ENCODE peak calls at places on chromosome 20, in seven cellular contexts. L is myocyte; Y is activated CD4-positive, CD25-positive, alpha-beta regulatory T cell; E is left ventricle myocardium inferior; D is lung microvascular endothelial cell; I is activated CD8-positive, alpha-beta memory T cell treated with anti-CD3 and anti-CD28 coated beads for 24 hours; M is PC-9. B is an unnamed sample.

GRCh38 chr20:58471835-58472164 is 43.4 kb downstream of the APCDD1L start:
- DNase-seq in L (no peak), Y (no peak), E (no peak), D (no peak), I (no peak), M (no peak), B (no peak)

GRCh38 chr20:52425253-52425652 is 233.7 kb upstream of the ZFP64 start:
- DNase-seq in L (no peak), Y (no peak), E (no peak), D (no peak), I (no peak), M (no peak), B (no peak)

GRCh38 chr20:6265204-6265904 is 142.5 kb upstream of the FERMT1 start:
- DNase-seq in L (peak), Y (no peak), E (no peak), D (peak), I (no peak), M (no peak), B (no peak)

GRCh38 chr20:57481281-57481711 is 43.6 kb downstream of the CTCFL start:
- DNase-seq in L (no peak), Y (no peak), E (no peak), D (no peak), I (no peak), M (no peak), B (no peak)

GRCh38 chr20:49909499-49910339 is 5.6 kb downstream of the SPATA2 start:
- DNase-seq in L (peak), Y (no peak), E (no peak), D (peak), I (no peak), M (no peak), B (no peak)

GRCh38 chr20:3237958-3238615 is 903 bp downstream of the SLC4A11 start:
- DNase-seq in L (no peak), Y (no peak), E (no peak), D (no peak), I (no peak), M (no peak), B (no peak)

GRCh38 chr20:50146732-50147662 is 6.5 kb downstream of the PEDS1 start:
- DNase-seq in L (peak), Y (peak), E (no peak), D (peak), I (peak), M (peak), B (peak)

GRCh38 chr20:19944772-19945459 is 72.2 kb upstream of the NAA20 start:
- DNase-seq in L (peak), Y (no peak), E (no peak), D (peak), I (no peak), M (no peak), B (no peak)

GRCh38 chr20:53183181-53183580 is 211.0 kb downstream of the TSHZ2 start:
- DNase-seq in L (no peak), Y (no peak), E (no peak), D (no peak), I (no peak), M (no peak), B (no peak)

GRCh38 chr20:59403261-59403961 is 103.0 kb downstream of the EDN3 start:
- DNase-seq in L (no peak), Y (peak), E (peak), D (peak), I (peak), M (peak), B (peak)

GRCh38 chr20:36768768-36769430 is 4.7 kb downstream of the DSN1 start:
- DNase-seq in L (no peak), Y (no peak), E (no peak), D (peak), I (no peak), M (no peak), B (no peak)

GRCh38 chr20:18007534-18008292 is 38.9 kb downstream of the MGME1 start:
- DNase-seq in L (peak), Y (no peak), E (peak), D (no peak), I (no peak), M (no peak), B (no peak)

GRCh38 chr20:42492998-42493397 is 696.7 kb downstream of the PTPRT start:
- DNase-seq in L (no peak), Y (no peak), E (no peak), D (no peak), I (no peak), M (no peak), B (no peak)

GRCh38 chr20:11411765-11412164 is 505.9 kb upstream of the BTBD3 start:
- DNase-seq in L (no peak), Y (no peak), E (no peak), D (no peak), I (no peak), M (no peak), B (no peak)

GRCh38 chr20:41063442-41063841 is 34.8 kb downstream of the TOP1 start:
- DNase-seq in L (no peak), Y (no peak), E (no peak), D (no peak), I (no peak), M (no peak), B (no peak)

GRCh38 chr20:34954905-34955231 is 738 bp downstream of the GSS start:
- DNase-seq in L (peak), Y (no peak), E (no peak), D (peak), I (no peak), M (no peak), B (no peak)

GRCh38 chr20:40390654-40391053 is 298.4 kb downstream of the MAFB start:
- DNase-seq in L (no peak), Y (no peak), E (no peak), D (no peak), I (no peak), M (no peak), B (no peak)

GRCh38 chr20:11260611-11261010 is 586.8 kb upstream of the JAG1 start:
- DNase-seq in L (no peak), Y (no peak), E (no peak), D (no peak), I (no peak), M (no peak), B (no peak)

GRCh38 chr20:5722927-5723326 is 27.3 kb upstream of the SHLD1 start:
- DNase-seq in L (no peak), Y (no peak), E (no peak), D (no peak), I (no peak), M (no peak), B (no peak)

GRCh38 chr20:14142171-14142570 is 146.9 kb downstream of the MACROD2 start:
- DNase-seq in L (peak), Y (no peak), E (no peak), D (no peak), I (no peak), M (peak), B (no peak)

GRCh38 chr20:44720994-44721784 is 6.0 kb downstream of the CCN5 start:
- DNase-seq in L (peak), Y (no peak), E (no peak), D (peak), I (no peak), M (peak), B (peak)

GRCh38 chr20:36315545-36316351 is 9.6 kb downstream of the DLGAP4 start:
- DNase-seq in L (no peak), Y (no peak), E (no peak), D (no peak), I (no peak), M (no peak), B (peak)

GRCh38 chr20:55153321-55153720 is 677.9 kb downstream of the DOK5 start:
- DNase-seq in L (no peak), Y (no peak), E (no peak), D (no peak), I (no peak), M (no peak), B (no peak)

GRCh38 chr20:34532320-34532719 is 16.1 kb downstream of the DYNLRB1 start:
- DNase-seq in L (no peak), Y (no peak), E (no peak), D (no peak), I (no peak), M (no peak), B (no peak)

GRCh38 chr20:64145458-64146300 is 18.6 kb upstream of the MYT1 start:
- DNase-seq in L (no peak), Y (no peak), E (no peak), D (no peak), I (no peak), M (no peak), B (peak)

GRCh38 chr20:5784735-5785134 is 34.5 kb downstream of the SHLD1 start:
- DNase-seq in L (no peak), Y (no peak), E (no peak), D (no peak), I (no peak), M (no peak), B (peak)

GRCh38 chr20:36153754-36154695 is 515 bp upstream of the EPB41L1 start:
- DNase-seq in L (peak), Y (no peak), E (peak), D (peak), I (peak), M (peak), B (peak)

GRCh38 chr20:47317127-47317895 is 39.2 kb downstream of the ZMYND8 start:
- DNase-seq in L (peak), Y (peak), E (peak), D (peak), I (peak), M (peak), B (peak)

GRCh38 chr20:20267685-20268429 is 100.0 kb upstream of the INSM1 start:
- DNase-seq in L (no peak), Y (no peak), E (no peak), D (no peak), I (no peak), M (no peak), B (no peak)

GRCh38 chr20:62952373-62953166 is at the start of gene SLC17A9:
- DNase-seq in L (no peak), Y (peak), E (peak), D (peak), I (peak), M (no peak), B (peak)

GRCh38 chr20:13995841-13996240 is 525 bp downstream of the MACROD2 start:
- DNase-seq in L (peak), Y (no peak), E (peak), D (no peak), I (no peak), M (peak), B (peak)

GRCh38 chr20:63006611-63007471 is at the start of gene BHLHE23:
- DNase-seq in L (no peak), Y (no peak), E (peak), D (no peak), I (peak), M (no peak), B (no peak)

GRCh38 chr20:60584221-60584620 is 626.0 kb downstream of the CDH26 start:
- DNase-seq in L (no peak), Y (no peak), E (no peak), D (no peak), I (no peak), M (no peak), B (no peak)

GRCh38 chr20:21361266-21361665 is 36.1 kb downstream of the NKX2-4 start:
- DNase-seq in L (no peak), Y (no peak), E (no peak), D (peak), I (no peak), M (no peak), B (no peak)

GRCh38 chr20:42435230-42435629 is 754.5 kb downstream of the PTPRT start:
- DNase-seq in L (no peak), Y (no peak), E (no peak), D (no peak), I (no peak), M (no peak), B (no peak)

GRCh38 chr20:35947489-35947888 is 6.8 kb downstream of the SCAND1 start:
- DNase-seq in L (peak), Y (no peak), E (no peak), D (peak), I (no peak), M (peak), B (no peak)

B was measured in lower lobe of right lung.